ENCODE peak calls at places on chromosomes 3 and 15, in six cellular contexts. One of them, this sample, is unnamed.

GRCh38 chr3:45225465-45226205 is 452 bp downstream of the TMEM158 start:
- DNase-seq in HepG2: no peak
- DNase-seq in GM12878: no peak
- DNase-seq in H1: no peak
- DNase-seq in HCT116: no peak
- DNase-seq in K562: peak
- DNase-seq in this sample: no peak

GRCh38 chr3:186633481-186633880 is 6.7 kb upstream of the FETUB start:
- DNase-seq in K562: no peak
- DNase-seq in GM12878: no peak
- DNase-seq in H1: no peak
- DNase-seq in HCT116: no peak
- DNase-seq in HepG2: no peak
- DNase-seq in this sample: no peak

GRCh38 chr15:32643907-32644445 is 2.5 kb downstream of the SCG5 start:
- DNase-seq in H1: no peak
- DNase-seq in K562: no peak
- DNase-seq in GM12878: no peak
- DNase-seq in HCT116: no peak
- DNase-seq in HepG2: no peak
- DNase-seq in this sample: peak

GRCh38 chr15:85482896-85483295 is 102.5 kb downstream of the AKAP13 start:
- DNase-seq in H1: no peak
- DNase-seq in GM12878: no peak
- DNase-seq in HepG2: no peak
- DNase-seq in HCT116: no peak
- DNase-seq in K562: no peak
- DNase-seq in this sample: no peak

GRCh38 chr15:82537351-82537908 is 2.8 kb downstream of the RPS17 start:
- DNase-seq in K562: no peak
- DNase-seq in GM12878: no peak
- DNase-seq in H1: no peak
- DNase-seq in HepG2: no peak
- DNase-seq in HCT116: no peak
- DNase-seq in this sample: no peak

GRCh38 chr15:77821188-77821958 is 188.7 kb upstream of the LINGO1 start:
- DNase-seq in K562: peak
- DNase-seq in HepG2: peak
- DNase-seq in HCT116: peak
- DNase-seq in H1: peak
- DNase-seq in GM12878: no peak
- DNase-seq in this sample: peak

GRCh38 chr3:188468196-188468595 is 314.2 kb downstream of the LPP start:
- DNase-seq in HepG2: no peak
- DNase-seq in K562: no peak
- DNase-seq in HCT116: no peak
- DNase-seq in H1: no peak
- DNase-seq in GM12878: no peak
- DNase-seq in this sample: peak

GRCh38 chr3:57011022-57011421 is 49.4 kb upstream of the SPATA12 start:
- DNase-seq in GM12878: no peak
- DNase-seq in HepG2: no peak
- DNase-seq in H1: no peak
- DNase-seq in K562: no peak
- DNase-seq in HCT116: no peak
- DNase-seq in this sample: no peak

GRCh38 chr3:53941174-53941573 is 49.5 kb upstream of the SELENOK start:
- DNase-seq in H1: no peak
- DNase-seq in HepG2: no peak
- DNase-seq in GM12878: no peak
- DNase-seq in HCT116: no peak
- DNase-seq in K562: no peak
- DNase-seq in this sample: no peak

GRCh38 chr3:160540546-160540945 is 24.8 kb downstream of the KPNA4 start:
- DNase-seq in GM12878: no peak
- DNase-seq in K562: no peak
- DNase-seq in HCT116: no peak
- DNase-seq in HepG2: no peak
- DNase-seq in H1: no peak
- DNase-seq in this sample: no peak

GRCh38 chr3:184282941-184283340 is 7.1 kb downstream of the ECE2 start:
- DNase-seq in GM12878: no peak
- DNase-seq in HepG2: no peak
- DNase-seq in H1: no peak
- DNase-seq in K562: no peak
- DNase-seq in HCT116: no peak
- DNase-seq in this sample: no peak

GRCh38 chr3:126465928-126466564 is 9.6 kb downstream of the ZXDC start:
- DNase-seq in GM12878: no peak
- DNase-seq in HCT116: no peak
- DNase-seq in K562: no peak
- DNase-seq in HepG2: no peak
- DNase-seq in H1: no peak
- DNase-seq in this sample: no peak

GRCh38 chr3:40780341-40780800 is 255.6 kb downstream of the ZNF621 start:
- DNase-seq in GM12878: no peak
- DNase-seq in H1: no peak
- DNase-seq in HepG2: peak
- DNase-seq in HCT116: no peak
- DNase-seq in K562: peak
- DNase-seq in this sample: peak

GRCh38 chr3:144289057-144289456 is 317.4 kb downstream of the DIPK2A start:
- DNase-seq in K562: no peak
- DNase-seq in HCT116: no peak
- DNase-seq in H1: no peak
- DNase-seq in GM12878: no peak
- DNase-seq in HepG2: no peak
- DNase-seq in this sample: no peak

GRCh38 chr15:98800437-98801233 is 152.3 kb downstream of the IGF1R start:
- DNase-seq in HepG2: peak
- DNase-seq in GM12878: no peak
- DNase-seq in H1: peak
- DNase-seq in K562: no peak
- DNase-seq in HCT116: peak
- DNase-seq in this sample: peak

GRCh38 chr3:190318666-190319065 is 3.6 kb downstream of the CLDN1 start:
- DNase-seq in HepG2: no peak
- DNase-seq in K562: no peak
- DNase-seq in GM12878: no peak
- DNase-seq in H1: no peak
- DNase-seq in HCT116: no peak
- DNase-seq in this sample: no peak

GRCh38 chr3:33787328-33788009 is 11.0 kb upstream of the PDCD6IP start:
- DNase-seq in H1: no peak
- DNase-seq in HepG2: peak
- DNase-seq in K562: peak
- DNase-seq in HCT116: peak
- DNase-seq in GM12878: no peak
- DNase-seq in this sample: peak

GRCh38 chr3:32867954-32868353 is 50.2 kb downstream of the TRIM71 start:
- DNase-seq in HepG2: no peak
- DNase-seq in GM12878: no peak
- DNase-seq in K562: no peak
- DNase-seq in HCT116: no peak
- DNase-seq in H1: no peak
- DNase-seq in this sample: no peak

GRCh38 chr3:123372789-123373534 is 75.9 kb downstream of the ADCY5 start:
- DNase-seq in HepG2: no peak
- DNase-seq in HCT116: no peak
- DNase-seq in K562: no peak
- DNase-seq in H1: no peak
- DNase-seq in GM12878: no peak
- DNase-seq in this sample: no peak

GRCh38 chr3:185992801-185993467 is 55.1 kb upstream of the TRA2B start:
- DNase-seq in HepG2: no peak
- DNase-seq in H1: no peak
- DNase-seq in K562: no peak
- DNase-seq in GM12878: no peak
- DNase-seq in HCT116: no peak
- DNase-seq in this sample: no peak

GRCh38 chr3:183094711-183095110 is 4.6 kb downstream of the MCCC1 start:
- DNase-seq in HepG2: no peak
- DNase-seq in H1: no peak
- DNase-seq in GM12878: no peak
- DNase-seq in K562: no peak
- DNase-seq in HCT116: no peak
- DNase-seq in this sample: no peak

GRCh38 chr3:183098538-183099025 is 714 bp downstream of the MCCC1 start:
- DNase-seq in K562: no peak
- DNase-seq in HCT116: no peak
- DNase-seq in H1: no peak
- DNase-seq in GM12878: no peak
- DNase-seq in HepG2: no peak
- DNase-seq in this sample: no peak

GRCh38 chr3:183100376-183100775 is 1.1 kb upstream of the MCCC1 start:
- DNase-seq in K562: no peak
- DNase-seq in H1: no peak
- DNase-seq in HCT116: no peak
- DNase-seq in HepG2: no peak
- DNase-seq in GM12878: no peak
- DNase-seq in this sample: no peak

GRCh38 chr3:183099838-183100204 is 525 bp upstream of the MCCC1 start:
- DNase-seq in GM12878: no peak
- DNase-seq in K562: no peak
- DNase-seq in H1: no peak
- DNase-seq in HepG2: no peak
- DNase-seq in HCT116: no peak
- DNase-seq in this sample: no peak

GRCh38 chr3:183099026-183099837 is at the start of gene MCCC1:
- DNase-seq in HepG2: peak
- DNase-seq in K562: peak
- DNase-seq in HCT116: peak
- DNase-seq in GM12878: peak
- DNase-seq in H1: peak
- DNase-seq in this sample: peak
- TF ChIP-seq POLR2A in HepG2: peak
- TF ChIP-seq POLR2A in K562: peak
- TF ChIP-seq POLR2A in HCT116: peak
- TF ChIP-seq POLR2A in GM12878: peak
- TF ChIP-seq POLR2A in H1: peak
- TF ChIP-seq POLR2A in this sample: peak

GRCh38 chr15:89378699-89379422 is 44.2 kb upstream of the POLG start:
- DNase-seq in GM12878: no peak
- DNase-seq in H1: no peak
- DNase-seq in HepG2: no peak
- DNase-seq in K562: no peak
- DNase-seq in HCT116: no peak
- DNase-seq in this sample: no peak

GRCh38 chr15:89379423-89379735 is 44.8 kb upstream of the POLG start:
- DNase-seq in K562: no peak
- DNase-seq in HCT116: no peak
- DNase-seq in H1: no peak
- DNase-seq in GM12878: no peak
- DNase-seq in HepG2: no peak
- DNase-seq in this sample: no peak

GRCh38 chr15:89377042-89377841 is 42.6 kb upstream of the POLG start:
- DNase-seq in H1: no peak
- DNase-seq in GM12878: no peak
- DNase-seq in HCT116: no peak
- DNase-seq in K562: no peak
- DNase-seq in HepG2: no peak
- DNase-seq in this sample: no peak

GRCh38 chr15:89376441-89376840 is 41.8 kb upstream of the POLG start:
- DNase-seq in H1: no peak
- DNase-seq in HCT116: no peak
- DNase-seq in GM12878: no peak
- DNase-seq in HepG2: no peak
- DNase-seq in K562: no peak
- DNase-seq in this sample: no peak

GRCh38 chr15:89377842-89378698 is 43.4 kb upstream of the POLG start:
- DNase-seq in K562: no peak
- DNase-seq in HepG2: no peak
- DNase-seq in GM12878: no peak
- DNase-seq in HCT116: no peak
- DNase-seq in H1: no peak
- DNase-seq in this sample: no peak
- TF ChIP-seq EZH2 in K562: no peak
- TF ChIP-seq EZH2 in HepG2: peak
- TF ChIP-seq EZH2 in GM12878: no peak
- TF ChIP-seq EZH2 in HCT116: no peak
- TF ChIP-seq EZH2 in H1: peak
- TF ChIP-seq EZH2 in this sample: no peak

GRCh38 chr3:115386347-115386746 is 237.0 kb upstream of the GAP43 start:
- DNase-seq in H1: no peak
- DNase-seq in GM12878: no peak
- DNase-seq in HepG2: no peak
- DNase-seq in K562: no peak
- DNase-seq in HCT116: no peak
- DNase-seq in this sample: no peak

GRCh38 chr3:115388166-115388565 is 235.1 kb upstream of the GAP43 start:
- DNase-seq in H1: no peak
- DNase-seq in HCT116: no peak
- DNase-seq in HepG2: no peak
- DNase-seq in GM12878: no peak
- DNase-seq in K562: no peak
- DNase-seq in this sample: no peak

GRCh38 chr3:115385935-115386334 is 237.4 kb upstream of the GAP43 start:
- DNase-seq in GM12878: no peak
- DNase-seq in H1: no peak
- DNase-seq in HCT116: no peak
- DNase-seq in HepG2: no peak
- DNase-seq in K562: no peak
- DNase-seq in this sample: no peak

GRCh38 chr3:115388825-115389224 is 234.5 kb upstream of the GAP43 start:
- DNase-seq in HepG2: no peak
- DNase-seq in HCT116: no peak
- DNase-seq in K562: no peak
- DNase-seq in H1: no peak
- DNase-seq in GM12878: no peak
- DNase-seq in this sample: no peak
- TF ChIP-seq POLR2A in HepG2: no peak
- TF ChIP-seq POLR2A in HCT116: no peak
- TF ChIP-seq POLR2A in K562: no peak
- TF ChIP-seq POLR2A in H1: no peak
- TF ChIP-seq POLR2A in GM12878: no peak
- TF ChIP-seq POLR2A in this sample: no peak

GRCh38 chr3:42699511-42699971 is 3.1 kb downstream of the HHATL start:
- DNase-seq in HepG2: no peak
- DNase-seq in H1: no peak
- DNase-seq in GM12878: no peak
- DNase-seq in HCT116: no peak
- DNase-seq in K562: no peak
- DNase-seq in this sample: no peak

GRCh38 chr3:42702066-42702951 is at the start of gene HHATL:
- DNase-seq in HepG2: no peak
- DNase-seq in HCT116: no peak
- DNase-seq in K562: peak
- DNase-seq in H1: no peak
- DNase-seq in GM12878: no peak
- DNase-seq in this sample: no peak

GRCh38 chr3:42702982-42703694 is 540 bp upstream of the HHATL start:
- DNase-seq in K562: no peak
- DNase-seq in GM12878: no peak
- DNase-seq in HepG2: no peak
- DNase-seq in HCT116: no peak
- DNase-seq in H1: no peak
- DNase-seq in this sample: no peak

GRCh38 chr3:42700366-42701288 is 2.0 kb downstream of the HHATL start:
- DNase-seq in H1: no peak
- DNase-seq in K562: no peak
- DNase-seq in HCT116: no peak
- DNase-seq in HepG2: no peak
- DNase-seq in GM12878: no peak
- DNase-seq in this sample: no peak

GRCh38 chr3:42701371-42702065 is 1.1 kb downstream of the HHATL start:
- DNase-seq in GM12878: no peak
- DNase-seq in H1: peak
- DNase-seq in HCT116: no peak
- DNase-seq in HepG2: peak
- DNase-seq in K562: peak
- DNase-seq in this sample: peak
- TF ChIP-seq EZH2 in GM12878: no peak
- TF ChIP-seq EZH2 in H1: no peak
- TF ChIP-seq EZH2 in HCT116: no peak
- TF ChIP-seq EZH2 in HepG2: no peak
- TF ChIP-seq EZH2 in K562: no peak
- TF ChIP-seq EZH2 in this sample: no peak